ENCODE peak calls at places on chromosome 4, in four cellular contexts. G, U, Z and P are unnamed samples. For H3K9me3, the result is how much of the 10 kb centered on the place peaks cover.

GRCh38 chr4:185672618-185673017 is 137.3 kb upstream of the PDLIM3 start:
- DNase-seq in G (peak), U (no peak), Z (no peak), P (no peak)

GRCh38 chr4:57591073-57591472 is 480.9 kb upstream of the IGFBP7 start:
- DNase-seq in U (no peak), G (no peak), Z (no peak), P (no peak)

GRCh38 chr4:54015421-54016065 is 48.9 kb downstream of the CHIC2 start:
- DNase-seq in U (peak), Z (no peak), G (no peak), P (peak)

GRCh38 chr4:83830138-83830537 is 294.2 kb downstream of the GPAT3 start:
- DNase-seq in Z (no peak), G (no peak), U (no peak), P (no peak)

GRCh38 chr4:121034010-121034409 is 38.3 kb downstream of the NDNF start:
- DNase-seq in Z (no peak), U (no peak), G (peak), P (no peak)

GRCh38 chr4:91502365-91502764 is 801.4 kb upstream of the GRID2 start:
- DNase-seq in Z (no peak), U (peak), G (no peak), P (peak)

GRCh38 chr4:77073106-77073858 is 2.5 kb downstream of the CCNI start:
- DNase-seq in U (no peak), G (peak), Z (no peak), P (no peak)

GRCh38 chr4:159768011-159768410 is 665.1 kb downstream of the RAPGEF2 start:
- DNase-seq in Z (no peak), G (no peak), U (no peak), P (no peak)

GRCh38 chr4:153232768-153233167 is 28.5 kb downstream of the TRIM2 start:
- DNase-seq in U (peak), G (no peak), Z (no peak), P (peak)

GRCh38 chr4:117134386-117134785 is 49.0 kb upstream of the TRAM1L1 start:
- DNase-seq in Z (peak), G (peak), U (peak), P (peak)

GRCh38 chr4:148215202-148215601 is 227.0 kb downstream of the NR3C2 start:
- DNase-seq in U (no peak), Z (no peak), G (no peak), P (no peak)

GRCh38 chr4:130747842-130748241 is 1651.9 kb downstream of the C4orf33 start:
- DNase-seq in Z (no peak), G (peak), U (no peak), P (peak)

GRCh38 chr4:6549890-6550620 is 24.9 kb upstream of the MAN2B2 start:
- DNase-seq in Z (no peak), U (no peak), G (no peak), P (no peak)

GRCh38 chr4:92101609-92102231 is 202.0 kb upstream of the GRID2 start:
- DNase-seq in U (no peak), G (peak), Z (no peak), P (no peak)

GRCh38 chr4:164408831-164409230 is 345.1 kb upstream of the SMIM31 start:
- DNase-seq in G (no peak), Z (no peak), U (no peak), P (no peak)

GRCh38 chr4:130336585-130337217 is 1240.7 kb downstream of the C4orf33 start:
- DNase-seq in G (peak), U (peak), Z (peak), P (peak)

GRCh38 chr4:139509727-139510410 is 46.1 kb downstream of the SETD7 start:
- DNase-seq in U (peak), G (peak), Z (no peak), P (no peak)

GRCh38 chr4:3473943-3474335 is 10.8 kb downstream of the DOK7 start:
- DNase-seq in Z (no peak), U (peak), G (no peak), P (no peak)

GRCh38 chr4:8405516-8405875 is 35.0 kb downstream of the ACOX3 start:
- DNase-seq in G (no peak), U (no peak), Z (no peak), P (peak)

GRCh38 chr4:26727849-26728248 is 132.8 kb upstream of the STIM2 start:
- DNase-seq in G (no peak), U (no peak), Z (no peak), P (no peak)

GRCh38 chr4:99664703-99665102 is 7.1 kb upstream of the C4orf54 start:
- DNase-seq in G (peak), U (no peak), Z (no peak), P (no peak)

GRCh38 chr4:2825184-2825506 is 18.5 kb upstream of the ADD1 start:
- DNase-seq in Z (no peak), U (no peak), G (no peak), P (no peak)

GRCh38 chr4:4415107-4415805 is 28.4 kb downstream of the NSG1 start:
- DNase-seq in Z (no peak), G (no peak), U (no peak), P (no peak)

GRCh38 chr4:59994118-59994517 is 1206.0 kb upstream of the ADGRL3 start:
- DNase-seq in U (peak), G (no peak), Z (no peak), P (peak)

GRCh38 chr4:82519072-82519471 is 42.7 kb downstream of the TMEM150C start:
- DNase-seq in Z (no peak), U (no peak), G (no peak), P (no peak)

GRCh38 chr4:110108470-110108869 is 89.9 kb downstream of the ELOVL6 start:
- DNase-seq in G (no peak), U (no peak), Z (no peak), P (no peak)

GRCh38 chr4:119048446-119048845 is 87.2 kb upstream of the MYOZ2 start:
- DNase-seq in U (no peak), G (no peak), Z (no peak), P (no peak)

GRCh38 chr4:119044919-119045318 is 90.7 kb upstream of the MYOZ2 start:
- DNase-seq in G (no peak), Z (no peak), U (no peak), P (no peak)

GRCh38 chr4:119049342-119049741 is 86.3 kb upstream of the MYOZ2 start:
- DNase-seq in G (peak), Z (no peak), U (no peak), P (no peak)

GRCh38 chr4:119041951-119042560 is 93.6 kb upstream of the MYOZ2 start:
- DNase-seq in U (peak), G (peak), Z (peak), P (peak)

DNA sequence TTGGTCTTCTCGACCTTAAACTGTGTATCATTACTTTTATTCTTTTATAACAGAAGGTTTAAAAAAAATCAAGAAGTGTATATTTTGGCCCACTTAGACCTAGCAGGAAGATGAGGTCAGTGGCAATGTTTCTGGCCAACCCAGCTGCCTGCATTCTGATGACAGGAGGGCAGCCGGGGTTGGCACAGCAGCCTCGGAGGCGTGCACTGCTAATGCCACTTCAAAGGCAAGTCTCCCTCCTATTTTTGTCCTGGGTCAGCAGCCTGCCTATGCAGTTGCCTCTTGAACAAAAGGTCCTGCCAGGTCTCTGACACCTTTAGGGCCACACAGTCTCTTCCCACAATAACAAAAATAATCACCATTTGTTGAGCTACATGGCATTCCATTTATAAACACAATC is 89.4 kb upstream of the MYOZ2 start:
- DNase-seq in G (no peak), U (no peak), Z (no peak), P (no peak)
- H3K4me2 ChIP-seq in G (no peak), U (no peak), Z (no peak), P (no peak)

GRCh38 chr4:42845586-42845985 is 46.9 kb upstream of the GRXCR1 start:
- DNase-seq in U (no peak), Z (no peak), G (no peak), P (no peak)

GRCh38 chr4:42843694-42844093 is 48.8 kb upstream of the GRXCR1 start:
- DNase-seq in U (no peak), Z (no peak), G (no peak), P (no peak)

DNA sequence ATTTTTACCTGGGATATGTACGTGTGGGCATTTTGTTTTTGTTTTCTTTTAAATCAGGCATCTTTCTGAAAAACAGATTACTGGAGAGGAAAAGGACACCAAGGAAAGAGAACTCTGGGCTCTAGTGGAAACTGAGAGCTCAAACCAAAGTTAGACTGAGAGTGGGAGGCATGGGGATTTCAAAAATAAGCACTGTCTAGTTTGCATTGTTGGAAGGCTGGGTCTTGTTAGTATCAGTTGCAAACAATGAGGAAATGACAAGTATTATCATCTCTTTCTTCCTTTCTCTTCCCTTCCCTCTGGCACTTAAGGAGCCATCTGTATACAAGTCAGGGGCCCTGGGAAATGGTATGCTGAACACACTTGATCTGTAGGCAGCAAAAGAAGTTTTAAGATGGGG is 48.1 kb upstream of the GRXCR1 start:
- DNase-seq in G (no peak), U (no peak), Z (no peak), P (no peak)
- H3K27ac ChIP-seq in G (no peak), U (no peak), Z (no peak), P (no peak)

DNA sequence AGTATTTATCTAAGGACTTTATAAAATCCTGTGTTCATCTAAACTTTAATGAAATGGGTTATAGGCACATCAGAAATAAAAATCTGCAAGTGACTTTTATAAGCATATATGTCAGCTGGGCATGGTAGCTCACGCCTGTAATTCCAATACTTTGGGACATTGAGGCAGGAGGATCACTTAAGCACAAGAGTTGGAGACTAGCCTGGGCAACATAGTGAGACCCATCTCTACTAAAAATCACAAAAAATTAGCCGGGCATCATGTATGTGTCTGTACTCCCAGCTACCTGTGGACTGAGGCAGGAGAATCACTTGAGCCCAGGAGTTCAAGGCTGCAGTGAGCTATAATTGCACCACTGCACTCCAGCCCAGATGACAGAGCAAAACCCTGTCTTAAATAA is 20.9 kb downstream of the TBC1D9 start:
- DNase-seq in G (no peak), Z (no peak), U (no peak), P (no peak)
- H3K9me3 ChIP-seq in G (under half), Z (under half), U (under half), P (under half)

GRCh38 chr4:38909015-38909414 is 41.4 kb downstream of the FAM114A1 start:
- DNase-seq in Z (no peak), G (no peak), U (no peak), P (no peak)

GRCh38 chr4:38902221-38902620 is 34.6 kb downstream of the FAM114A1 start:
- DNase-seq in G (no peak), U (no peak), Z (no peak), P (no peak)

GRCh38 chr4:38902695-38903094 is 35.1 kb downstream of the FAM114A1 start:
- DNase-seq in U (peak), Z (peak), G (peak), P (peak)

GRCh38 chr4:38904090-38904666 is 36.6 kb downstream of the FAM114A1 start:
- DNase-seq in U (no peak), G (no peak), Z (no peak), P (no peak)

GRCh38 chr4:38905657-38906398 is 38.2 kb downstream of the FAM114A1 start:
- DNase-seq in U (no peak), G (no peak), Z (peak), P (no peak)
- H3K4me2 ChIP-seq in U (no peak), G (no peak), Z (no peak), P (no peak)

DNA sequence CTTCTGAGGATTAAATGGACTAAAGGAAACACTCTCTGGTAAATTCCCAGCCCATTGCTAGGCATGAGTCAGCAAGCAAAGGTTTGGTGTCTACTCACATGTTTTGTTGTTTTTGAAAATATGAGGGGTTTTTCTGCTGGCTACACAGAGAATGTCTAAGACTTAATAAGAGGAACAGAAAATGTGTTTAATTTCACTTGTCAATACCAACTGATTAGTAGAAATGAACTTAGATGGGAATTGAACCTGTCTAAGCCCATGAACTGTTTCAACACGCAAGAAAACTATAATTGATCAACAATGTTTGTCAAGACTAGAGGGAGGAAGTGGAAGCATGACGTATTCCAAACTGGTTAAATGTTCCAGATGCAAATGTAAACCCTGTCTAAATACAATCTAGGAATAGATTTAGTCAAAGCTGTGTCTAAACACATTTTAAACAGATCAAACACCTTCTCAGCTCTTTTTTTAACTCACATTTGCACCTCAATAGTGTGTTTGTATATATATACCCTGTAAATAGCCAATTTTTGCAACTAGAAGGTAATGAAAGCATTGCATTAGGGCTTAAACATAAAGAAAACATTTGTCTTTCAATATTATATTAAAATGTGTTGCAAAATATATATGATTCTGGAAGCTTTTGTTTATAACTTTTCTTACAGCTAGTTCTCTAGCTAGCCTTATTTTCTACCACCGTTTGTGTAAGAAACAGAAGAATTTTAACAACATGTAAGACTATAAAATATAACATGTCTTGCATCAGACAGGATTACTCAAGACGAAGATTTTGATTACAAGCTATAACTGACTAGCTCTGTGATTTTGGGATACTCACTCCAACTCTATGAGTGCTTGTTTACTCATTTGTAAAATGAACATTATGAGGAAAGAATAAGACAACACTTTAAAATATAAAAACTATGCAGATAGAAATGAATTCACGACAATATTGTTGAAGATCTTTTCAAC is 607.8 kb downstream of the FSTL5 start:
- DNase-seq in U (no peak), G (peak), Z (no peak), P (no peak)
- H3K27ac ChIP-seq in U (no peak), G (no peak), Z (peak), P (no peak)

GRCh38 chr4:142596595-142596994 is 249.5 kb downstream of the INPP4B start:
- DNase-seq in U (no peak), G (no peak), Z (no peak), P (no peak)
- H3K9me3 ChIP-seq in U (under half), G (under half), Z (under half), P (under half)

GRCh38 chr4:81257841-81258240 is 42.8 kb upstream of the PRKG2 start:
- DNase-seq in Z (no peak), U (no peak), G (no peak), P (no peak)

GRCh38 chr4:81259151-81259550 is 44.1 kb upstream of the PRKG2 start:
- DNase-seq in G (no peak), U (no peak), Z (no peak), P (no peak)

GRCh38 chr4:81256059-81256635 is 41.1 kb upstream of the PRKG2 start:
- DNase-seq in G (no peak), U (no peak), Z (no peak), P (no peak)

GRCh38 chr4:81257021-81257420 is 42.0 kb upstream of the PRKG2 start:
- DNase-seq in G (peak), Z (no peak), U (no peak), P (no peak)

GRCh38 chr4:81255524-81255923 is 40.5 kb upstream of the PRKG2 start:
- DNase-seq in Z (no peak), G (peak), U (no peak), P (no peak)
- H3K4me2 ChIP-seq in Z (no peak), G (peak), U (no peak), P (no peak)

GRCh38 chr4:86302242-86302641 is 57.6 kb downstream of the MAPK10 start:
- DNase-seq in U (peak), G (peak), Z (peak), P (no peak)
- H3K27ac ChIP-seq in U (no peak), G (no peak), Z (no peak), P (no peak)